ENCODE peak calls at places on chromosomes 5 and 9, in ten cellular contexts. A is activated CD4-positive, alpha-beta T cell treated with anti-CD3 and anti-CD28 coated beads, Interleukin-2, amount 50 U/mL, for 1 hour; Y is spleen; C is C1 segment of cervical spinal cord; M is stimulated activated CD8-positive, alpha-beta memory T cell treated with anti-CD3 and anti-CD28 coated beads, Interleukin-12 subunit alpha, Interleukin-12 subunit beta, amount 100 ng/mL, for 1 hour; Q is Karpas-422; S is fibroblast of the aortic adventitia; J is CD4-positive, alpha-beta memory T cell; W is A172; N is astrocyte of the spinal cord. Z is an unnamed sample.

GRCh38 chr5:158718738-158719505 is 380.8 kb downstream of the EBF1 start:
- DNase-seq in W (peak; percentile 76), A (no peak), S (peak; percentile 92), C (no peak), J (no peak), M (no peak), N (peak; percentile 17), Q (no peak), Y (no peak), Z (no peak)

GRCh38 chr5:159410480-159410879 is 80.2 kb upstream of the IL12B start:
- DNase-seq in C (no peak), M (no peak), A (no peak), Y (no peak), W (no peak), S (no peak), N (no peak), J (no peak), Q (no peak), Z (no peak)

GRCh38 chr5:43573058-43573457 is 16.2 kb upstream of the PAIP1 start:
- DNase-seq in C (no peak), N (peak; percentile 62), J (no peak), S (peak; percentile 73), W (no peak), Y (no peak), A (no peak), M (no peak), Q (no peak), Z (no peak)

GRCh38 chr5:14131855-14132503 is 11.2 kb upstream of the TRIO start:
- DNase-seq in Q (peak; percentile 25), W (no peak), C (no peak), J (no peak), M (no peak), A (no peak), Y (no peak), S (peak; percentile 32), N (no peak), Z (no peak)

GRCh38 chr5:10702040-10702629 is 58.9 kb downstream of the DAP start:
- DNase-seq in Y (no peak), C (no peak), N (peak; percentile 96), Q (no peak), A (no peak), W (peak; percentile 93), S (peak; percentile 87), J (no peak), M (no peak), Z (no peak)

GRCh38 chr5:18745988-18746615 is 1111.8 kb downstream of the TAF11L14 start:
- DNase-seq in A (peak; percentile 16), M (no peak), S (peak; percentile 7), Q (peak; percentile 77), C (no peak), J (peak; percentile 74), N (peak; percentile 8), W (peak; percentile 92), Y (peak; percentile 72), Z (peak; percentile 8)

GRCh38 chr5:83145882-83146331 is 68.6 kb downstream of the XRCC4 start:
- DNase-seq in C (no peak), N (no peak), W (no peak), Q (no peak), J (no peak), S (peak; percentile 38), Y (no peak), M (no peak), A (no peak), Z (no peak)

GRCh38 chr9:132037470-132037869 is 42.2 kb downstream of the MED27 start:
- DNase-seq in W (no peak), C (no peak), Y (no peak), Q (no peak), S (no peak), A (no peak), M (no peak), J (no peak), N (no peak), Z (no peak)

GRCh38 chr5:78328585-78329173 is 31.7 kb upstream of the SCAMP1 start:
- DNase-seq in Q (no peak), N (peak; percentile 13), Y (no peak), C (no peak), J (no peak), M (no peak), S (peak; percentile 15), A (no peak), W (no peak), Z (no peak)

GRCh38 chr9:79023134-79023577 is 548.6 kb upstream of the TLE4 start:
- DNase-seq in M (no peak), Y (no peak), A (no peak), J (no peak), S (peak; percentile 58), C (no peak), Q (no peak), N (peak; percentile 94), W (peak; percentile 99), Z (no peak)

GRCh38 chr5:178068293-178068692 is 45.0 kb upstream of the N4BP3 start:
- DNase-seq in Q (peak; percentile 45), C (no peak), J (no peak), N (no peak), S (no peak), M (no peak), W (no peak), A (no peak), Y (peak; percentile 63), Z (no peak)

GRCh38 chr9:4491621-4491975 is 1.3 kb downstream of the SLC1A1 start:
- DNase-seq in N (no peak), W (no peak), Y (no peak), A (no peak), C (no peak), S (no peak), M (no peak), Q (no peak), J (no peak), Z (no peak)

GRCh38 chr5:91038180-91038808 is 344.8 kb downstream of the ARRDC3 start:
- DNase-seq in J (no peak), W (no peak), Y (no peak), A (no peak), N (no peak), M (no peak), Q (no peak), S (peak; percentile 21), C (no peak), Z (peak; percentile 82)

GRCh38 chr5:78367318-78367991 is 7.0 kb downstream of the SCAMP1 start:
- DNase-seq in Q (peak; percentile 63), N (no peak), M (no peak), Y (no peak), W (no peak), J (no peak), A (no peak), C (no peak), S (no peak), Z (peak; percentile 85)

GRCh38 chr5:160547061-160547460 is 125.4 kb downstream of the PTTG1 start:
- DNase-seq in W (no peak), J (no peak), S (no peak), Q (no peak), C (no peak), A (no peak), M (no peak), Y (no peak), N (no peak), Z (no peak)

GRCh38 chr9:69740872-69741505 is 18.8 kb downstream of the PTAR1 start:
- DNase-seq in W (no peak), C (no peak), A (no peak), M (no peak), Y (no peak), S (no peak), N (no peak), J (no peak), Q (no peak), Z (no peak)

GRCh38 chr5:38752622-38753021 is 93.2 kb upstream of the OSMR start:
- DNase-seq in Q (no peak), Y (no peak), N (no peak), A (no peak), J (no peak), M (no peak), S (no peak), C (no peak), W (no peak), Z (no peak)